ENCODE peak calls at places on chromosomes 12 and 14, in eight cellular contexts. F is NB4, G is IMR-90, N is fibroblast of lung, Q is fibroblast of pulmonary artery, C is RWPE2, D is WERI-Rb-1, P is sigmoid colon. A is an unnamed sample.

GRCh38 chr14:20997564-20997963 is 1.5 kb upstream of the SLC39A2 start:
- DNase-seq in F (no peak), G (no peak), N (no peak), Q (no peak), C (no peak), D (no peak), P (no peak), A (no peak)

GRCh38 chr12:95198914-95199313 is 18.4 kb downstream of the FGD6 start:
- DNase-seq in F (no peak), G (no peak), N (no peak), Q (no peak), C (no peak), D (no peak), P (no peak), A (no peak)

GRCh38 chr12:131105736-131106356 is 152.1 kb downstream of the ADGRD1 start:
- DNase-seq in F (peak; percentile 36), G (no peak), N (no peak), Q (no peak), C (no peak), D (no peak), P (no peak), A (no peak)

GRCh38 chr12:49891012-49891411 is 12.7 kb downstream of the FAIM2 start:
- DNase-seq in F (no peak), G (no peak), N (no peak), Q (no peak), C (peak; percentile 20), D (no peak), P (peak; percentile 47), A (no peak)

GRCh38 chr12:126847005-126847629 is 1419.9 kb upstream of the TMEM132C start:
- DNase-seq in F (no peak), G (no peak), N (no peak), Q (no peak), C (no peak), D (no peak), P (no peak), A (no peak)

GRCh38 chr14:101017209-101017608 is 113.7 kb upstream of the RTL1 start:
- DNase-seq in F (no peak), G (peak; percentile 51), N (peak; percentile 18), Q (peak; percentile 37), C (peak; percentile 11), D (no peak), P (no peak), A (peak; percentile 26)

GRCh38 chr12:118711185-118711584 is 270.2 kb upstream of the SRRM4 start:
- DNase-seq in F (no peak), G (no peak), N (no peak), Q (no peak), C (no peak), D (no peak), P (no peak), A (no peak)

GRCh38 chr14:99174081-99174851 is 97.7 kb downstream of the BCL11B start:
- DNase-seq in F (no peak), G (no peak), N (no peak), Q (no peak), C (peak; percentile 71), D (no peak), P (peak; percentile 44), A (no peak)

GRCh38 chr12:83042441-83043215 is 355.9 kb downstream of the TMTC2 start:
- DNase-seq in F (no peak), G (no peak), N (no peak), Q (peak; percentile 2), C (no peak), D (peak; percentile 41), P (peak; percentile 59), A (peak; percentile 57)

GRCh38 chr14:23539209-23539866 is 12.2 kb downstream of the ZFHX2 start:
- DNase-seq in F (peak; percentile 50), G (peak; percentile 28), N (peak; percentile 46), Q (peak; percentile 49), C (no peak), D (peak; percentile 75), P (no peak), A (peak; percentile 31)

GRCh38 chr12:109582636-109583035 is 9.0 kb downstream of the MVK start:
- DNase-seq in F (no peak), G (no peak), N (no peak), Q (no peak), C (no peak), D (peak; percentile 62), P (no peak), A (no peak)

GRCh38 chr12:97968641-97969171 is 506.1 kb downstream of the RMST start:
- DNase-seq in F (no peak), G (no peak), N (no peak), Q (no peak), C (no peak), D (no peak), P (no peak), A (no peak)

GRCh38 chr12:88570103-88570502 is 10.2 kb downstream of the KITLG start:
- DNase-seq in F (no peak), G (peak; percentile 86), N (peak; percentile 68), Q (peak; percentile 72), C (no peak), D (no peak), P (no peak), A (peak; percentile 55)

DNA sequence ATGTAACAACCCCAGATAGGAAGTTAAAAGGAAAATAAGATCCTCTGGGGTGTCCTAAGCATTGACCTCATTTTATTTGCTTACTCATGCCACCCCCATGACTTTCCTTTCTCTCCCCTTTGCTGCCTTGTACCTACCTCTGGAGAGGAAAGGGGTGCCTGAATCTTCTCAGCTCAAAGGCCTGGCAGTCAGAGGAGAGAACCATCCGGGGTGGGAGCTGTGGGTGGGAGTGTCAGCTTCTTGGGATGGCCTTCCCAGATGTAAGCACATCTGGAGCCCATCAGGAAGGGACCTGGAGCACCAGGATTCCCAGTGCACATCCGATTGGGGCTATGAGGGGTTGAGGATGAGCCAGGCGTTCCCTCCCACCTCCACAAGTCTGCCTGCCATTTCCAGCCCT is 5.2 kb upstream of the ITGA5 start:
- DNase-seq in F (no peak), G (no peak), N (no peak), Q (no peak), C (peak; percentile 12), D (no peak), P (peak; percentile 66), A (no peak)
- H3K4me3 ChIP-seq in F (no peak overlapping the region), G (no peak overlapping the region), N (no peak overlapping the region), Q (no peak overlapping the region), C (no peak overlapping the region), D (no peak overlapping the region), P (no peak overlapping the region), A (no peak overlapping the region)

GRCh38 chr12:74747305-74747704 is 209.7 kb downstream of the ATXN7L3B start:
- DNase-seq in F (peak; percentile 12), G (peak; percentile 16), N (peak; percentile 15), Q (peak; percentile 13), C (no peak), D (no peak), P (no peak), A (peak; percentile 70)
- TF ChIP-seq CTCF in F (no peak), G (peak; percentile 32), N (peak; percentile 3), Q (no peak), C (peak; percentile 28), D (no peak), P (no peak), A (peak; percentile 54)

GRCh38 chr14:95533822-95534221 is 1.0 kb upstream of the GLRX5 start:
- DNase-seq in F (peak; percentile 56), G (no peak), N (no peak), Q (no peak), C (peak; percentile 46), D (no peak), P (no peak), A (no peak)

GRCh38 chr14:95529242-95529641 is 5.6 kb upstream of the GLRX5 start:
- DNase-seq in F (no peak), G (no peak), N (no peak), Q (no peak), C (peak; percentile 9), D (no peak), P (no peak), A (no peak)

GRCh38 chr14:95533391-95533821 is 1.4 kb upstream of the GLRX5 start:
- DNase-seq in F (peak; percentile 77), G (peak; percentile 65), N (peak; percentile 58), Q (peak; percentile 59), C (peak; percentile 20), D (peak; percentile 26), P (no peak), A (peak; percentile 50)

GRCh38 chr14:95530461-95531170 is 4.2 kb upstream of the GLRX5 start:
- DNase-seq in F (no peak), G (no peak), N (no peak), Q (no peak), C (peak; percentile 61), D (no peak), P (no peak), A (no peak)

DNA sequence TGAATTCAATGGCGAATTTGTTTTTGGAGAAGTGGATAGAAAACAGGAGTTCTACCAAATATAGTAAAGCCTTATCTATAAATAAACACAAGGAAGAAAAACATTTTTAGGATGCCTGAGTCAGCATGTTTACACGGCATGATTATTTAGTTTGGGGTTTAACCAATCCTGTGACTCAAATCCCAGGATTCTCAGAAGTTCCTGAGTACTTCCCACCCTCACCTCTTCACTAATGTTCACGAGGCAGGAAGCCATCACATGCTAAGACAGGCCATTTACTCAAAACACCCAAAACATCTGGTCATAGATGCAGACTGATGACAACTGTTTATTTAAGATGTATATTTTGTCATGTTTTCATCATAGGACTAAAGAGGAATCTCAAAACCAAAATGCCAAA is 3.4 kb upstream of the GLRX5 start:
- DNase-seq in F (no peak), G (peak; percentile 95), N (peak; percentile 95), Q (peak; percentile 82), C (peak; percentile 21), D (no peak), P (no peak), A (peak; percentile 79)
- H3K4me3 ChIP-seq in F (peak overlapping the region; percentile 98), G (no peak overlapping the region), N (peak overlapping the region; percentile 95), Q (no peak overlapping the region), C (no peak overlapping the region), D (no peak overlapping the region), P (no peak overlapping the region), A (no peak overlapping the region)

GRCh38 chr14:94751956-94752355 is 18.0 kb downstream of the GSC start:
- DNase-seq in F (no peak), G (no peak), N (no peak), Q (no peak), C (no peak), D (no peak), P (peak; percentile 22), A (no peak)

GRCh38 chr14:94746131-94746530 is 23.8 kb downstream of the GSC start:
- DNase-seq in F (no peak), G (no peak), N (no peak), Q (no peak), C (no peak), D (no peak), P (no peak), A (no peak)

GRCh38 chr14:94750371-94750770 is 19.5 kb downstream of the GSC start:
- DNase-seq in F (no peak), G (no peak), N (no peak), Q (no peak), C (no peak), D (no peak), P (no peak), A (no peak)

GRCh38 chr14:94751321-94751720 is 18.6 kb downstream of the GSC start:
- DNase-seq in F (no peak), G (no peak), N (no peak), Q (no peak), C (no peak), D (no peak), P (peak; percentile 18), A (no peak)

GRCh38 chr14:94748667-94749347 is 21.1 kb downstream of the GSC start:
- DNase-seq in F (peak; percentile 53), G (no peak), N (no peak), Q (no peak), C (no peak), D (peak; percentile 58), P (no peak), A (no peak)
- TF ChIP-seq CTCF in F (peak; percentile 75), G (no peak), N (peak; percentile 25), Q (peak; percentile 55), C (peak; percentile 79), D (peak; percentile 86), P (no peak), A (peak; percentile 53)

GRCh38 chr12:52644078-52644415 is 8.0 kb downstream of the KRT2 start:
- DNase-seq in F (no peak), G (no peak), N (no peak), Q (no peak), C (no peak), D (no peak), P (no peak), A (no peak)
- H3K4me3 ChIP-seq in F (no peak overlapping the region), G (no peak overlapping the region), N (no peak overlapping the region), Q (no peak overlapping the region), C (no peak overlapping the region), D (no peak overlapping the region), P (no peak overlapping the region), A (no peak overlapping the region)